ENCODE peak calls at places on chromosomes 5 and 9, in seven cellular contexts. O is GM04504, R is NCI-H1694 treated with DMSO at 0.1 percent for 48 hours, D is NCI-H774, F is amniotic stem cell, I is renal cortical epithelial cell, G is uterus. M is an unnamed sample.

GRCh38 chr9:97747201-97747965 is 50.2 kb upstream of the XPA start:
- DNase-seq in O (no peak), R (no peak), D (no peak), F (peak), I (peak), G (no peak), M (no peak)

GRCh38 chr5:172778223-172778814 is 7.3 kb upstream of the DUSP1 start:
- DNase-seq in O (peak), R (no peak), D (no peak), F (peak), I (peak), G (peak), M (no peak)

GRCh38 chr5:171867786-171868185 is 82.2 kb downstream of the SMIM23 start:
- DNase-seq in O (no peak), R (no peak), D (no peak), F (no peak), I (no peak), G (no peak), M (no peak)

GRCh38 chr5:149838881-149839739 is 105.5 kb downstream of the PDE6A start:
- DNase-seq in O (peak), R (no peak), D (no peak), F (peak), I (peak), G (no peak), M (no peak)

GRCh38 chr9:124209279-124209678 is 48.5 kb upstream of the NEK6 start:
- DNase-seq in O (no peak), R (no peak), D (no peak), F (no peak), I (no peak), G (no peak), M (no peak)

GRCh38 chr9:89359636-89360315 is 41.5 kb downstream of the SECISBP2 start:
- DNase-seq in O (peak), R (peak), D (no peak), F (no peak), I (no peak), G (no peak), M (no peak)

GRCh38 chr5:75611324-75612210 is at the start of gene ANKDD1B:
- DNase-seq in O (no peak), R (no peak), D (no peak), F (no peak), I (peak), G (peak), M (no peak)

GRCh38 chr9:99903393-99903792 is 3.1 kb upstream of the STX17 start:
- DNase-seq in O (no peak), R (no peak), D (no peak), F (no peak), I (no peak), G (no peak), M (no peak)

GRCh38 chr9:18791074-18791473 is 241.9 kb downstream of the SAXO1 start:
- DNase-seq in O (no peak), R (no peak), D (no peak), F (no peak), I (peak), G (no peak), M (no peak)

GRCh38 chr5:143023447-143024096 is 253.4 kb downstream of the ARHGAP26 start:
- DNase-seq in O (no peak), R (peak), D (no peak), F (no peak), I (no peak), G (peak), M (peak)

M was measured in GM12864.